ENCODE peak calls at places on chromosomes 4 and X, in seven cellular contexts. Q, D, W, K, G, X and E are unnamed samples.

GRCh38 chr4:171648926-171649325 is 164.3 kb upstream of the GALNTL6 start:
- DNase-seq in Q (peak), D (no peak), W (no peak), K (no peak), G (no peak), X (no peak), E (no peak)

GRCh38 chr4:105399535-105400161 is 74.2 kb downstream of the PPA2 start:
- DNase-seq in Q (no peak), D (peak), W (no peak), K (peak), G (no peak), X (peak), E (peak)

GRCh38 chr4:52098618-52099017 is 47.5 kb downstream of the SPATA18 start:
- DNase-seq in Q (no peak), D (no peak), W (no peak), K (no peak), G (no peak), X (no peak), E (peak)

GRCh38 chrX:31266172-31267076 is 194.6 kb upstream of the FTHL17 start:
- DNase-seq in Q (peak), D (peak), W (peak), K (no peak), G (peak), X (no peak), E (no peak)

GRCh38 chrX:1500701-1501624 is 36.0 kb downstream of the P2RY8 start:
- DNase-seq in Q (no peak), D (no peak), W (peak), K (no peak), G (no peak), X (no peak), E (no peak)

GRCh38 chrX:99091459-99091858 is 1318.6 kb downstream of the PCDH19 start:
- DNase-seq in Q (no peak), D (no peak), W (no peak), K (no peak), G (no peak), X (no peak), E (no peak)

GRCh38 chr4:130814896-130815295 is 1718.9 kb downstream of the C4orf33 start:
- DNase-seq in Q (no peak), D (no peak), W (no peak), K (no peak), G (no peak), X (no peak), E (no peak)

GRCh38 chrX:11386001-11386523 is 92.8 kb downstream of the AMELX start:
- DNase-seq in Q (no peak), D (peak), W (no peak), K (peak), G (no peak), X (no peak), E (peak)

GRCh38 chrX:2692221-2693122 is 1.4 kb downstream of the CD99 start:
- DNase-seq in Q (peak), D (peak), W (peak), K (peak), G (no peak), X (no peak), E (peak)

GRCh38 chr4:52640808-52641595 is 18.1 kb downstream of the USP46 start:
- DNase-seq in Q (no peak), D (peak), W (no peak), K (peak), G (no peak), X (no peak), E (no peak)

GRCh38 chrX:149074429-149074828 is 430.7 kb downstream of the IDS start:
- DNase-seq in Q (peak), D (peak), W (no peak), K (peak), G (no peak), X (no peak), E (peak)

GRCh38 chr4:8746523-8747466 is 124.8 kb downstream of the HMX1 start:
- DNase-seq in Q (no peak), D (no peak), W (peak), K (no peak), G (no peak), X (no peak), E (no peak)

GRCh38 chr4:55132775-55133174 is 7.4 kb upstream of the KDR start:
- DNase-seq in Q (peak), D (no peak), W (no peak), K (no peak), G (no peak), X (no peak), E (no peak)

GRCh38 chrX:139738581-139738980 is 30.6 kb upstream of the MCF2 start:
- DNase-seq in Q (no peak), D (peak), W (no peak), K (peak), G (no peak), X (no peak), E (peak)

GRCh38 chrX:816411-816810 is 185.8 kb downstream of the SHOX start:
- DNase-seq in Q (no peak), D (no peak), W (no peak), K (no peak), G (no peak), X (no peak), E (no peak)

GRCh38 chrX:1450381-1451161 is 2.1 kb downstream of the ASMTL start:
- DNase-seq in Q (no peak), D (no peak), W (peak), K (no peak), G (no peak), X (no peak), E (no peak)

GRCh38 chrX:93585661-93586060 is 87.7 kb downstream of the NAP1L3 start:
- DNase-seq in Q (no peak), D (no peak), W (no peak), K (no peak), G (no peak), X (no peak), E (no peak)

GRCh38 chr4:17722361-17722710 is 59.1 kb downstream of the FAM184B start:
- DNase-seq in Q (no peak), D (no peak), W (no peak), K (no peak), G (no peak), X (no peak), E (no peak)

GRCh38 chr4:152408514-152409327 is 127.2 kb downstream of the FBXW7 start:
- DNase-seq in Q (peak), D (peak), W (no peak), K (peak), G (no peak), X (peak), E (no peak)

GRCh38 chr4:173332021-173332487 is 2.1 kb downstream of the HMGB2 start:
- DNase-seq in Q (no peak), D (peak), W (no peak), K (peak), G (no peak), X (no peak), E (peak)

GRCh38 chrX:40402771-40403533 is 177.8 kb upstream of the ATP6AP2 start:
- DNase-seq in Q (no peak), D (peak), W (no peak), K (peak), G (no peak), X (no peak), E (peak)

GRCh38 chr4:73851293-73851692 is 1.8 kb upstream of the PF4V1 start:
- DNase-seq in Q (no peak), D (no peak), W (no peak), K (no peak), G (no peak), X (no peak), E (no peak)

GRCh38 chr4:20249333-20249732 is 2.4 kb upstream of the SLIT2 start:
- DNase-seq in Q (no peak), D (peak), W (no peak), K (peak), G (no peak), X (no peak), E (peak)

GRCh38 chr4:78293348-78293747 is 236.2 kb downstream of the FRAS1 start:
- DNase-seq in Q (no peak), D (peak), W (no peak), K (peak), G (no peak), X (no peak), E (peak)

GRCh38 chrX:10833299-10834169 is 213.1 kb upstream of the MID1 start:
- DNase-seq in Q (peak), D (peak), W (no peak), K (peak), G (peak), X (no peak), E (no peak)

GRCh38 chr4:10456270-10457254 is 664 bp downstream of the ZNF518B start:
- DNase-seq in Q (peak), D (peak), W (peak), K (peak), G (peak), X (no peak), E (peak)

GRCh38 chr4:105605493-105605892 is 53.1 kb downstream of the ARHGEF38 start:
- DNase-seq in Q (no peak), D (peak), W (no peak), K (peak), G (no peak), X (no peak), E (no peak)

GRCh38 chrX:133302775-133303445 is 84.8 kb upstream of the TFDP3 start:
- DNase-seq in Q (no peak), D (peak), W (no peak), K (no peak), G (no peak), X (no peak), E (no peak)

GRCh38 chrX:41759817-41760216 is 35.8 kb downstream of the GPR82 start:
- DNase-seq in Q (peak), D (peak), W (no peak), K (peak), G (no peak), X (no peak), E (peak)

GRCh38 chrX:79161655-79162054 is 17.2 kb downstream of the GPR174 start:
- DNase-seq in Q (no peak), D (no peak), W (no peak), K (no peak), G (no peak), X (no peak), E (peak)

GRCh38 chr4:997375-998071 is 4.3 kb upstream of the SLC26A1 start:
- DNase-seq in Q (peak), D (no peak), W (no peak), K (no peak), G (no peak), X (no peak), E (peak)

GRCh38 chr4:6470502-6471302 is 1.7 kb downstream of the PPP2R2C start:
- DNase-seq in Q (peak), D (peak), W (peak), K (peak), G (no peak), X (no peak), E (peak)

GRCh38 chr4:138510053-138510452 is 267.9 kb upstream of the SLC7A11 start:
- DNase-seq in Q (no peak), D (peak), W (no peak), K (peak), G (no peak), X (no peak), E (peak)

DNA sequence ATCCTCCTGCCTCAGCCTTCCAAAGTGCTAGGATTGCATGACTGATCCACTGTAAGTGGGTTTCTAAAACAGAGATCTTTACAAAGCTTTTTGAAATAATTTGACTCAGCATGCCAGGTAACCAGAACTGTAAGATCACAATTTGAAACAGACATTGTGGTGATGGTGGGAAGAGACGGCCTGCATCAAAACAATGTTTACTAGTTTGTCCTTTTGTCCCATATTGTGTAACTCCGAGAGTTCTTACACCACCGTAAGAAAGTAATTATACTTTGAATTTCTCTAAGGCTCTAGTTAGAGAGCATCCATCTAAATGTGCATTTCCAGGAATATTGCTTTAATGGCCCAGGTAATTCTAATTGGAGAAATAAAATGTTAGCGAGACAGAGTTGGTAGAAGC is 594 bp upstream of the ARHGAP24 start:
- DNase-seq in Q (no peak), D (no peak), W (no peak), K (no peak), G (no peak), X (no peak), E (no peak)
- H3K4me3 ChIP-seq in Q (peak), D (peak), W (peak), K (peak), G (no peak), X (peak), E (peak)

GRCh38 chr4:168631241-168632151 is 134.6 kb downstream of the PALLD start:
- DNase-seq in Q (peak), D (peak), W (peak), K (peak), G (peak), X (no peak), E (peak)
- TF ChIP-seq CTCF in Q (peak), D (peak), W (no peak), K (peak), G (no peak), X (peak), E (peak)

GRCh38 chr4:146343199-146343598 is 128.9 kb downstream of the REELD1 start:
- DNase-seq in Q (no peak), D (no peak), W (no peak), K (no peak), G (no peak), X (no peak), E (no peak)
- H3K4me3 ChIP-seq in Q (no peak), D (no peak), W (no peak), K (no peak), G (no peak), X (no peak), E (no peak)

DNA sequence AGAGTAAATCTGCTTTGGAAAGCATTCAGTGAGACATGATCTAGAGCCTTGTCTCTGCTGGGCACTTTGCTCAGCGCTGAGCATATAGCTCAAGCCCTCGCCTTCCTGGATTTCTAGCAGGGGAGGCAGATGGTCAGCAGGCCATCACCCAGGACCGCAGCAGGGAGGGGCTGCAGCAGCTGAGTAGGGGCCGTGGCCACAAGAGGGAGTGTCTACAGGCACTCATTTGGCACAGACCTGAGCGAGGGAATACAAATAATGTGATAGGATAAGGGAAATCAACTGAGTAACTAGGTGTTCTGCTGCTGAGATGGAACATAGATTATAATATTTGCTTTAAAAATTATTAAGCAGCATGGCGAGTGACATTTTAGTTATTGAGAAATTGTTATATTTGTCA is 30.2 kb downstream of the OFD1 start:
- DNase-seq in Q (peak), D (peak), W (no peak), K (no peak), G (no peak), X (no peak), E (peak)
- TF ChIP-seq CTCF in Q (peak), D (peak), W (no peak), K (peak), G (no peak), X (peak), E (no peak)

GRCh38 chr4:13859423-13859822 is 231.9 kb upstream of the BOD1L1 start:
- DNase-seq in Q (no peak), D (no peak), W (no peak), K (no peak), G (no peak), X (no peak), E (no peak)
- H3K4me3 ChIP-seq in Q (no peak), D (no peak), W (no peak), K (no peak), G (no peak), X (no peak), E (no peak)

DNA sequence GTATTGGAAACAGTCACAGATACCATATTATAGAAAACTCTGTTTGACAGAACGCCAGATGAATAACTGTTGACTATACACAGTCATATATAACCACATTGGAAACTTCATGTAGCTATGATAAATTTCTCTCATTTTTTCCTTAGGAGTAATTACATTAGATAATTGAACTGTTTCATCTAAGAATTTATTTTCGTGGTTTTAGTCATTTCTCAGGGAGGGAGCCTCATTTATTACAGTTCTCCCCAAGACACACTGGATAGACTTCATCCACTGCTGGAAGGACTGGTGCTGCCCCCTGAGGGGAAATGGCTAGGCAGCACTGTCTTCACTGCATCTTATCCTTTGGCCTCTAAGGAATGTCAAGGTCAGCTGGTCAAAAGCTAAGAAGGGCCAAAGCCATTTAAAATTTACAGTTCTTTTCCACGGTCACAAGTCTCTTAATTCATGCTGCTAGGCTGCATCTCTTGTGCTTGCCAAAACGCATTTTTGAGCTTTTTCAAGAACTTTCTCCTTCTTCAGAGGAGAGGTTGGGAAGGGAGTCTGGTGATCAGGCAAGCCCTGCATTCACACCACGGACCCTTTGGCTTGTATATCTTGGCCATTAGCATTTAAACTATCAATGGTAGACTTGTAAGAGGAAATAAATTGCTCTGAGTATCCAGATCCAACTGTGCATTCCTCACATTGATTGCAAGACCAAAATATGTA is 145.1 kb downstream of the CBR4 start:
- DNase-seq in Q (peak), D (peak), W (no peak), K (peak), G (no peak), X (no peak), E (peak)
- TF ChIP-seq CTCF in Q (peak), D (peak), W (peak), K (peak), G (no peak), X (peak), E (peak)

DNA sequence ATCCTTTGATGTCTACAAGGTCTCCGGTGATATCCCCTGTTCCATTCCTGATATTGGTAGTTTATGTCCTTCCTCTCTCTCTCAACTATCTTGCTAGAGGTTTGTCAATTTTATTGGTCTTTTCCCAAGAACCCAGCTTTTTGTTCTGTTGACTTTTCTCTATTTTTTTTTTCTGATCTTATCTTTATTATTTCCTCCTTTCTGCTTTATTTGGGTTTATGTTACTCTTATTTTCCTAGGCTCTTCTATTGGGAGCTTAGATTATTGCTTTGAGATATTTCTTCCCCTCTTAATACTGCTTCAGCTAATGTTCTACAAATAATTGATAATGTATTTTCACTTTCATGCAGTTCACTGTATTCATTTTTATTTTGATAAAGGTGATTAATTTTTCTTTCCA is 44.2 kb downstream of the EIF2S3 start:
- DNase-seq in Q (no peak), D (no peak), W (no peak), K (no peak), G (no peak), X (no peak), E (no peak)
- H3K4me3 ChIP-seq in Q (no peak), D (no peak), W (no peak), K (no peak), G (no peak), X (no peak), E (no peak)

DNA sequence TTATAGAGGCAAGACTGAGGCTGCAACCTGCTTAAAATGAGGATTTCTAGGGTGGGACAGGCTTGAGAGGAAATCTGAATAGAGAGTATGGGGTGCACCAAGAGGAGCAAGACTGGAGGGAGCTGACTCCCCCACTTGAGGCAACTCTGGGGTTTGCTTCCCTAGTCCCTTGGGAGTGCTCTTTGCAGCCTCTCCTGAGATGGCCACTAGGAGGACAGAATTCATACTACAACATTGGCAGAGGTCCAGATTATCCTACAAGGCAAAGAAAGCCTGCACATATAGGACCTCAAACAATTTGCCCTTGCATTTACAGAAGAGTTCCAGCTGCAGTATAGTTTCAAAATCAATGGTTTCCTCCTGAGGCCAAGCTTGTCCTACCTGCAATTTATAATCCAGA is 830.9 kb downstream of the TECRL start:
- DNase-seq in Q (no peak), D (no peak), W (no peak), K (no peak), G (no peak), X (no peak), E (no peak)
- TF ChIP-seq CTCF in Q (no peak), D (no peak), W (no peak), K (no peak), G (no peak), X (no peak), E (no peak)

GRCh38 chr4:22850630-22851029 is 157.9 kb downstream of the GBA3 start:
- DNase-seq in Q (no peak), D (no peak), W (no peak), K (no peak), G (no peak), X (no peak), E (no peak)

GRCh38 chr4:22848332-22848731 is 155.6 kb downstream of the GBA3 start:
- DNase-seq in Q (no peak), D (no peak), W (no peak), K (no peak), G (no peak), X (no peak), E (no peak)

GRCh38 chr4:22850055-22850454 is 157.3 kb downstream of the GBA3 start:
- DNase-seq in Q (no peak), D (no peak), W (no peak), K (no peak), G (no peak), X (no peak), E (no peak)
- H3K4me3 ChIP-seq in Q (no peak), D (no peak), W (no peak), K (no peak), G (no peak), X (no peak), E (no peak)

GRCh38 chrX:54640103-54640428 is 110.0 kb downstream of the GNL3L start:
- DNase-seq in Q (no peak), D (no peak), W (no peak), K (no peak), G (no peak), X (no peak), E (no peak)
- TF ChIP-seq CTCF in Q (no peak), D (no peak), W (no peak), K (no peak), G (no peak), X (no peak), E (no peak)